ENCODE peak calls at places on chromosome 9, in four cellular contexts. E is GM20000, X is left lung, K is AG09309. D is an unnamed sample.

GRCh38 chr9:6564370-6564769 is 81.2 kb downstream of the GLDC start:
- DNase-seq in E (no peak), X (no peak), K (no peak), D (no peak)

GRCh38 chr9:96875460-96876142 is 21.3 kb upstream of the ZNF782 start:
- DNase-seq in K (no peak), E (peak; percentile 86), X (peak; percentile 81), D (peak; percentile 67)

GRCh38 chr9:12640021-12640587 is 53.1 kb upstream of the TYRP1 start:
- DNase-seq in K (peak; percentile 18), E (peak; percentile 4), X (no peak), D (no peak)

GRCh38 chr9:123590499-123590898 is 234.5 kb downstream of the CRB2 start:
- DNase-seq in E (no peak), X (no peak), K (no peak), D (no peak)

GRCh38 chr9:94801685-94802084 is 75.2 kb downstream of the AOPEP start:
- DNase-seq in X (no peak), E (no peak), K (no peak), D (no peak)

GRCh38 chr9:114733814-114734213 is 51.8 kb upstream of the TEX48 start:
- DNase-seq in X (no peak), E (no peak), K (no peak), D (no peak)

GRCh38 chr9:131255731-131256197 is 20.5 kb downstream of the FAM78A start:
- DNase-seq in K (no peak), E (peak; percentile 26), X (peak; percentile 55), D (no peak)

GRCh38 chr9:72636621-72637020 is 115.2 kb downstream of the TMC1 start:
- DNase-seq in X (no peak), K (no peak), E (no peak), D (no peak)

GRCh38 chr9:134887686-134888602 is 7.3 kb downstream of the FCN2 start:
- DNase-seq in X (no peak), E (no peak), K (no peak), D (no peak)

GRCh38 chr9:96327694-96328352 is 25.8 kb upstream of the HSD17B3 start:
- DNase-seq in K (no peak), E (peak; percentile 52), X (no peak), D (peak; percentile 58)

GRCh38 chr9:68780377-68780707 is 75.3 kb downstream of the PIP5K1B start:
- DNase-seq in K (no peak), E (no peak), X (no peak), D (no peak)

GRCh38 chr9:68781866-68782265 is 76.8 kb downstream of the PIP5K1B start:
- DNase-seq in K (no peak), X (no peak), E (no peak), D (no peak)

GRCh38 chr9:68778635-68779034 is 73.6 kb downstream of the PIP5K1B start:
- DNase-seq in E (no peak), K (no peak), X (no peak), D (no peak)

GRCh38 chr9:68780735-68781134 is 75.7 kb downstream of the PIP5K1B start:
- DNase-seq in X (no peak), E (no peak), K (no peak), D (no peak)

DNA sequence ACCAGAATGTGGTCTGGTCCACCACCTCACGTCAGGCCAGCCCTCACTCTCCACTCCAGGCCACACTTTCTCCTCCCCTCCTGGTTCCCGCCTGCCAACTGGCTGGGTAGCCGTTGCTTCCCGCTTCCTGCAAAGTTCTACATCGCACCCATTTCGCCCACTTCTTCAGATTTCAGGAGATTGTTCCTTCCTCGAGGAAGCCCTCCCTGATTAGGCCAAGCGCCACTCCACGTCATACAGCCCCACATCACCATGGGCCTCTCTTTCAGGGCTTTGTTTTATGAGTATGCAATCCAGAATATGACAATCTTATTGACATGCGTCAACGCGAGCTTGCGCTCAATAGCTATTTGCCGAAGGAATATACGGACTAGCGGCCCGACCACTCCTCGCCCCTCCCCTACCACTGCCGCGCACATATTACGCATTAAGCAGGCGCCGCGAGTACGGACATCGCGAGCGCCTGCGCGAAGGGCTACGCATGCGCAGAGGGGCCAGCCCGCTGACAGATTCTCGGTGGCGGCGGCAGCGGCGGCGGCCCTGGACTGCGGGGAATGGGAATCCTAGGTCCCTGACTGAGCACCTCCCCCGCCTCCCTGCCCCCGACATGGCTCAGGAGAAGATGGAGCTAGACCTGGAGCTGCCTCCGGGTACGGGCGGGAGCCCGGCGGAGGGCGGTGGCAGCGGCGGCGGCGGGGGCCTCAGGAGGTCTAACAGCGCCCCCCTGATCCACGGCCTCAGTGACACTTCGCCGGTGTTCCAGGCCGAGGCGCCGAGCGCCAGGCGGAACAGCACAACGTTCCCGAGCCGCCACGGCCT is 74.7 kb downstream of the PIP5K1B start:
- DNase-seq in X (peak; percentile 98), E (peak; percentile 89), K (peak; percentile 72), D (peak; percentile 91)
- TF ChIP-seq CTCF in X (no peak), E (peak; percentile 44), K (peak; percentile 33), D (no peak)

GRCh38 chr9:136292026-136292538 is 11.8 kb downstream of the CCDC187 start:
- DNase-seq in K (no peak), E (no peak), X (peak; percentile 62), D (no peak)

GRCh38 chr9:136291306-136292025 is 12.4 kb downstream of the CCDC187 start:
- DNase-seq in K (no peak), E (no peak), X (peak; percentile 65), D (no peak)

GRCh38 chr9:136290508-136291000 is 13.3 kb downstream of the CCDC187 start:
- DNase-seq in E (no peak), X (peak; percentile 77), K (no peak), D (no peak)

GRCh38 chr9:136287960-136288753 is 15.7 kb downstream of the CCDC187 start:
- DNase-seq in E (no peak), X (peak; percentile 70), K (no peak), D (no peak)

GRCh38 chr9:136289651-136290507 is 14.0 kb downstream of the CCDC187 start:
- DNase-seq in X (peak; percentile 73), K (no peak), E (no peak), D (no peak)
- TF ChIP-seq CTCF in X (no peak), K (no peak), E (no peak), D (no peak)

GRCh38 chr9:1427856-1428255 is 377.7 kb downstream of the DMRT2 start:
- DNase-seq in X (no peak), K (no peak), E (no peak), D (no peak)

GRCh38 chr9:1434082-1434481 is 383.9 kb downstream of the DMRT2 start:
- DNase-seq in E (no peak), K (no peak), X (no peak), D (no peak)

GRCh38 chr9:1429328-1429727 is 379.2 kb downstream of the DMRT2 start:
- DNase-seq in K (no peak), X (no peak), E (no peak), D (no peak)
- TF ChIP-seq CTCF in K (peak; percentile 11), X (no peak), E (no peak), D (no peak)

GRCh38 chr9:2117527-2117926 is 102.4 kb downstream of the SMARCA2 start:
- DNase-seq in X (no peak), K (no peak), E (no peak), D (no peak)

GRCh38 chr9:2119490-2120046 is 104.4 kb downstream of the SMARCA2 start:
- DNase-seq in E (no peak), K (no peak), X (no peak), D (no peak)

GRCh38 chr9:2122299-2122698 is 107.2 kb downstream of the SMARCA2 start:
- DNase-seq in X (no peak), K (no peak), E (no peak), D (no peak)

GRCh38 chr9:2125909-2126308 is 110.8 kb downstream of the SMARCA2 start:
- DNase-seq in K (no peak), X (no peak), E (peak; percentile 34), D (no peak)

GRCh38 chr9:2120926-2121689 is 106.0 kb downstream of the SMARCA2 start:
- DNase-seq in X (no peak), E (no peak), K (no peak), D (peak; percentile 15)
- TF ChIP-seq CTCF in X (no peak), E (no peak), K (no peak), D (no peak)

D was measured in Calu3.